ENCODE peak calls at places on chromosomes 2 and 18, in six cellular contexts. U, Q, G, H, J and A are unnamed samples. For H3K27me3, the result is how much of the 10 kb centered on the place peaks cover.

GRCh38 chr18:61980355-61980754 is 87.5 kb upstream of the RNF152 start:
- DNase-seq in G (no peak), Q (peak), H (no peak), J (no peak), U (no peak), A (peak)

GRCh38 chr2:196954001-196954400 is 27.5 kb upstream of the PGAP1 start:
- DNase-seq in G (no peak), H (no peak), J (no peak), U (no peak), Q (no peak), A (no peak)

GRCh38 chr2:62333961-62334360 is 138.0 kb downstream of the B3GNT2 start:
- DNase-seq in Q (no peak), J (no peak), G (no peak), U (no peak), H (no peak), A (no peak)

GRCh38 chr2:112811841-112812306 is 24.7 kb downstream of the IL1B start:
- DNase-seq in H (peak), U (no peak), G (no peak), Q (peak), J (no peak), A (peak)

GRCh38 chr2:196293751-196294486 is 122.5 kb upstream of the STK17B start:
- DNase-seq in H (peak), G (no peak), J (no peak), Q (peak), U (no peak), A (peak)

GRCh38 chr2:132752421-132753206 is 82.6 kb upstream of the LYPD1 start:
- DNase-seq in H (no peak), G (no peak), J (no peak), U (no peak), Q (no peak), A (no peak)

GRCh38 chr2:12300927-12301326 is 415.8 kb upstream of the TRIB2 start:
- DNase-seq in U (no peak), H (no peak), J (no peak), G (no peak), Q (peak), A (peak)

GRCh38 chr18:51447351-51447896 is 249.9 kb upstream of the MEX3C start:
- DNase-seq in H (no peak), Q (no peak), J (no peak), G (no peak), U (peak), A (no peak)

GRCh38 chr2:44929680-44930273 is 11.7 kb upstream of the SIX3 start:
- DNase-seq in H (no peak), J (no peak), Q (no peak), G (no peak), U (peak), A (no peak)

GRCh38 chr2:186572705-186573104 is 17.2 kb upstream of the ITGAV start:
- DNase-seq in H (no peak), J (no peak), U (no peak), Q (no peak), G (no peak), A (no peak)

GRCh38 chr2:20593072-20594034 is 57.5 kb downstream of the HS1BP3 start:
- DNase-seq in Q (peak), G (no peak), U (no peak), J (no peak), H (peak), A (peak)

GRCh38 chr2:7785700-7786099 is 868.5 kb downstream of the RNF144A start:
- DNase-seq in G (no peak), U (no peak), H (no peak), Q (no peak), J (no peak), A (no peak)

GRCh38 chr2:47173986-47174730 is 19.1 kb upstream of the STPG4 start:
- DNase-seq in J (no peak), U (no peak), Q (no peak), H (no peak), G (no peak), A (peak)

GRCh38 chr2:186537019-186537418 is 51.0 kb downstream of the ZC3H15 start:
- DNase-seq in J (no peak), G (no peak), U (no peak), Q (no peak), H (no peak), A (no peak)

GRCh38 chr2:95303191-95303914 is 6.2 kb downstream of the KCNIP3 start:
- DNase-seq in U (no peak), Q (no peak), G (no peak), J (no peak), H (no peak), A (no peak)

GRCh38 chr2:37764739-37765138 is 93.3 kb upstream of the CDC42EP3 start:
- DNase-seq in G (no peak), H (no peak), U (no peak), J (no peak), Q (no peak), A (peak)

GRCh38 chr18:5196253-5197031 is 615 bp downstream of the AKAIN1 start:
- DNase-seq in G (peak), Q (no peak), H (no peak), J (no peak), U (peak), A (no peak)

GRCh38 chr2:181183878-181184553 is 203.6 kb downstream of the UBE2E3 start:
- DNase-seq in G (no peak), J (no peak), U (no peak), Q (no peak), H (no peak), A (peak)

GRCh38 chr2:223759569-223760430 is 77.6 kb downstream of the AP1S3 start:
- DNase-seq in H (peak), G (no peak), J (no peak), Q (peak), U (no peak), A (peak)

GRCh38 chr2:85994897-85995647 is 106.3 kb upstream of the ST3GAL5 start:
- DNase-seq in J (no peak), H (no peak), Q (no peak), U (peak), G (no peak), A (no peak)

GRCh38 chr18:35311506-35311905 is 21.5 kb upstream of the ZSCAN30 start:
- DNase-seq in G (no peak), U (no peak), Q (peak), H (no peak), J (no peak), A (no peak)

GRCh38 chr2:59691518-59692190 is 861.8 kb downstream of the BCL11A start:
- DNase-seq in Q (no peak), J (no peak), U (no peak), G (no peak), H (no peak), A (no peak)

GRCh38 chr2:66574701-66575624 is 140.0 kb downstream of the MEIS1 start:
- DNase-seq in G (peak), Q (peak), H (peak), U (peak), J (no peak), A (peak)

GRCh38 chr2:202529389-202529788 is 105.4 kb upstream of the FAM117B start:
- DNase-seq in U (no peak), Q (peak), J (no peak), G (no peak), H (no peak), A (peak)

GRCh38 chr2:20599001-20599600 is 51.8 kb downstream of the HS1BP3 start:
- DNase-seq in U (no peak), G (no peak), Q (no peak), J (no peak), H (no peak), A (no peak)

GRCh38 chr2:14907014-14907612 is 274.6 kb downstream of the LRATD1 start:
- DNase-seq in Q (no peak), G (no peak), J (no peak), U (peak), H (peak), A (no peak)

GRCh38 chr2:69183659-69184058 is 170.7 kb downstream of the ANTXR1 start:
- DNase-seq in G (no peak), Q (no peak), U (no peak), J (no peak), H (no peak), A (no peak)

GRCh38 chr2:34193164-34193563 is 594.1 kb upstream of the FAM98A start:
- DNase-seq in J (no peak), H (no peak), U (no peak), G (no peak), Q (no peak), A (no peak)

GRCh38 chr2:34188464-34188863 is 589.4 kb upstream of the FAM98A start:
- DNase-seq in U (no peak), Q (no peak), H (no peak), G (no peak), J (no peak), A (no peak)
- H3K14ac ChIP-seq in U (no peak), Q (no peak), H (no peak), G (no peak), J (no peak), A (no peak)

DNA sequence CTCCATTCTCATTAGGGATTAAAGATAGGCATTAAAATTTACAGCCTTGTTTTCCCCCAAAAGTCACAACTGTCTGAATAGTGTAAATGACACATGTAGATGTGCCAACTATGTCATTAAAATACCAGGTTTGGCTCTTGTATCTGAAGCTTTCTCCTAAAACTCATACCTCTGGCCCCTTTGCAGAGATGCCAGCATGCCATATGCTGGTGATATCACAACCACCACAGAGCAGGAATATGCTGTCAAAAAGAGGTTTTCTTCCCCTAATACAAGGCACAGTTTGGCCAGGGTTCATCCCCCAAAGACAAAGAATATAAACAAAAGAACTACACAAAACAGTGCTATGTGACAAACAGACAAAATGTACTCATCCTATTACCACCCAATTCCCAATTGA is 65.4 kb downstream of the REV1 start:
- DNase-seq in U (no peak), J (no peak), H (no peak), G (no peak), Q (no peak), A (no peak)
- H3K27me3 ChIP-seq in U (under half), J (under half), H (under half), G (under half), Q (under half), A (under half)

GRCh38 chr2:70767699-70768584 is at the start of gene ADD2:
- DNase-seq in U (peak), G (peak), J (no peak), Q (peak), H (peak), A (peak)
- H3K23ac ChIP-seq in U (no peak), G (peak), J (no peak), Q (no peak), H (no peak), A (no peak)

GRCh38 chr2:216319771-216320170 is 52.5 kb downstream of the MARCHF4 start:
- DNase-seq in G (no peak), Q (peak), U (peak), J (no peak), H (no peak), A (peak)
- H3K14ac ChIP-seq in G (no peak), Q (peak), U (no peak), J (no peak), H (no peak), A (no peak)

GRCh38 chr2:166135849-166136258 is 8.0 kb upstream of the SCN1A start:
- DNase-seq in J (no peak), G (no peak), H (no peak), Q (no peak), U (no peak), A (no peak)
- H3K27me3 ChIP-seq in J (under half), G (under half), H (under half), Q (under half), U (under half), A (under half)

GRCh38 chr2:64607381-64607780 is 46.3 kb downstream of the SERTAD2 start:
- DNase-seq in H (no peak), J (no peak), Q (no peak), U (no peak), G (no peak), A (no peak)

GRCh38 chr2:64606495-64607363 is 47.0 kb downstream of the SERTAD2 start:
- DNase-seq in J (no peak), Q (no peak), G (no peak), H (peak), U (peak), A (peak)

GRCh38 chr2:64610456-64610855 is 43.3 kb downstream of the SERTAD2 start:
- DNase-seq in Q (no peak), U (no peak), H (no peak), G (no peak), J (no peak), A (no peak)

GRCh38 chr2:64609229-64609994 is 44.3 kb downstream of the SERTAD2 start:
- DNase-seq in H (peak), U (peak), G (no peak), Q (peak), J (no peak), A (peak)

DNA sequence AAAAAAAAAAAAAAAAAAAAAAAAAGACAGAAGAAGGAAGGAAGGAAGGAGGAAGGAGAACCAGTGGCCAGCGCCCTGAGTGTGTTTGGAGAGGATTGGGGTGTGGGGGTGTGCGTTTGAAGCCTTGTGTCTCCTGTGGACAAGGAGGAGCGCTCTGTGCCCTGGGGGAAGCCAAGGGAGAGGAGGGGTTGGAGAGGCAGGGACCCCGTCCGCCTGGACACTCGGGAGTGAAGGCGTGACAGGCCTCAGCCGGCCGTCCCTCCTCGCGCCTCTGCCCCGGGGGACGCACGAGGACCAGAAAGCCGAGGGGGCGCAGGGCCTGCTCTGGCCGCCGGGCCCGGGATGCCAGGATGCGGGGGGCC is 44.9 kb downstream of the SERTAD2 start:
- DNase-seq in G (no peak), J (no peak), U (no peak), H (peak), Q (no peak), A (no peak)
- H3K23ac ChIP-seq in G (peak), J (no peak), U (no peak), H (no peak), Q (no peak), A (peak)

DNA sequence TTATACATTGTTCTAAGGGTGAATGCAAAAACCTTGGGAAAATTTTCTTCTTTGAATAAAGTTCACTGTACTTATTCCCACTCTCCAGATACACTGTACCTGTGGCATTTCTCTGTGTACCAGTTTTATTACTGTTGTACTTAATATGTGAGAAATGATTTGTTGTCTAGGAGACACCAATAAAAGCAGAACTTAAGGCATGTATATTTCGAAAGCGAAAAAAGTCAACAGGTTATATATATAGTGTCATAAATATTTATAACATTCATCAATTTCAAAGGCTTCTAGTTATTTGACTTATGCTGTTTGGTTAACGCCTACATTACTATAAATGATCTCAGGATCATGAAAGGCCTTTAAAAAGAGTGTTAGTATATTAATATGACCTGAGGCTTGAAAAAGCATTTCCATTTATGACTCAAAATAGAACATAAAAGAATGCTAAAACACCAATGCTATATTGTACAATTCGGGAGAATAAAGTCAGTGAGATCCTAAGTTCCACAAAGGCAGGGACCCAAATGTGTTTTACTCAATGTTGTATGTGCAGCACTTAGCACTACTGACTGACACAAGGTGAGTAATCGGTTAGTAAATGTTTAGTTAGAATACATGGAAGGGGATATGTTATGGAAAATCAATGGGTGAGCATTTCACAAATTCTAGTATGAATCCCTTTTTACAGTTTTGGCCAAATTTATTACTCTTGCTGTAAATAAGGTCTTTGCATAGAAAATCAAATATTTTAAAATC is 32.1 kb upstream of the HNRNPA3 start:
- DNase-seq in G (no peak), H (no peak), Q (no peak), U (no peak), J (no peak), A (no peak)
- H3K14ac ChIP-seq in G (no peak), H (no peak), Q (no peak), U (no peak), J (no peak), A (no peak)

GRCh38 chr2:176187306-176188217 is 906 bp upstream of the HOXD1 start:
- DNase-seq in G (no peak), H (peak), U (peak), Q (no peak), J (no peak), A (no peak)

GRCh38 chr2:176188969-176189665 is 649 bp downstream of the HOXD1 start:
- DNase-seq in G (no peak), H (no peak), J (no peak), Q (no peak), U (peak), A (no peak)

GRCh38 chr2:176192351-176192750 is 3.9 kb downstream of the HOXD1 start:
- DNase-seq in Q (no peak), U (no peak), G (no peak), H (no peak), J (no peak), A (no peak)

GRCh38 chr2:176188218-176188968 is at the start of gene HOXD1:
- DNase-seq in H (peak), J (no peak), U (peak), G (no peak), Q (no peak), A (no peak)

DNA sequence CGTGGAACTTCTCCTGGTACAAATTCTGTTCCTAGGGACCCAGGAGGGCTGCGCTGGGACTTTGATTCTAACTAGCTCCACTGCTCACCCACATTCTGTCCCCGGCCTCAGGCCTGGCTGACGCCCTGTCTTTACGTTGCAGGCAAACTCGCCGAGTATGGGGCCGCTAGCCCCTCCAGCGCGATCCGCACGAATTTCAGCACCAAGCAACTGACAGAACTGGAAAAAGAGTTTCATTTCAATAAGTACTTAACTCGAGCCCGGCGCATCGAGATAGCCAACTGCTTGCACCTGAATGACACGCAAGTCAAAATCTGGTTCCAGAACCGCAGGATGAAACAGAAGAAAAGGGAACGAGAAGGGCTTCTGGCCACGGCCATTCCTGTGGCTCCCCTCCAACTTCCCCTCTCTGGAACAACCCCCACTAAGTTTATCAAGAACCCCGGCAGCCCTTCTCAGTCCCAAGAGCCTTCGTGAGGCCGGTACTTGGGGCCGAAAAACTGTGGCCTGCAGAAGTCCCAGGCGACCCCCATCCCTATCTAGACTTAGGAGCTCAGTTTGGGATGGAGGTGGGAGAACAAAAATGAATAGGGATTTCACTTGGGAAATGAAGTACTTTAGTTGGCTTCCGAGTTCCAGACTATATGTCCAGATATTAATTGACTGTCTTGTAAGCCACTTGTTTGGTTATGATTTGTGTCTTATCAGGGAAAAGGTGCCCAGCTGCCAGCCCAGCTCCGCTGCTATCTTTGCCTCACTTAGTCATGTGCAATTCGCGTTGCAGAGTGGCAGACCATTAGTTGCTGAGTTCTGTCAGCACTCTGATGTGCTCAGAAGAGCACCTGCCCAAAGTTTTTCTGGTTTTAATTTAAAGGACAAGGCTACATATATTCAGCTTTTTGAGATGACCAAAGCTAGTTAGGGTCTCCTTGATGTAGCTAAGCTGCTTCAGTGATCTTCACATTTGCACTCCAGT is 1.5 kb downstream of the HOXD1 start:
- DNase-seq in Q (no peak), U (peak), H (no peak), G (no peak), J (no peak), A (no peak)
- H3K27me3 ChIP-seq in Q (half or more), U (half or more), H (under half), G (under half), J (half or more), A (half or more)

DNA sequence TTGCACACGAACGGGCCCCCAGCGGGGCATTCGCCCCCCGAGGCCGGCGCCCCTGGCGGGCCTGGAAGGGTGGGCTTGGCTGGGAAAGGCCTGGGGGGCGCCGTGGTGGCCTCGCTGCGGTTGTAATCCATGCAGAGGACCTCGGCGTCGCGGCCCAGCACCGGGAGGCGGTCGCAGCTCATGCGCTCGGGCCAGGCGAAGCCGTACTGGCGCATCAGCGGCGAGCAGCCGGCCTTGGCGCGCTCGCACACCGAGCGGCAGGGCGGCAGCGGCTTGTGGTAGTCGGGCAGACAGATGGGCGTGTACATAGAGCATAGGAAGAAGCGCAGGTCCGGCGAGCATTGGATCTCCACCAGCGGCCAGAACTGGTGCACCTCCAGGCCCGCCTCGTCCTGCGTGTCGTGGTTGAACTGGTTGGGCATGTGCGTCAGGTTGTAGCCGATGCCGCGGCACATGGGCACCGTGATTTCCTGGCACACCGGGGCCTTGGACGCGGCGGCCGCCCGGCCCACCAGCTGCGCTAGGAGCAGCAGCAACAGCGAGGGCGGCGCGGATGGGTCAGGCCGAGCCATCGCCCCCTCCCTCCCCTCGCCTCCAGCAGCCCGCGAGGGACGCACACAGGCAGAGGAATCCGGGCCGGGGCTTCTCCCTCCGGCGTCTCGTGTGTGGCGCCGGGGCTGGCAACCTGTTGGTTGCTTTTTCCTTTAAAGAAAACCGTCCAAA is 1.4 kb downstream of the FZD5 start:
- DNase-seq in H (peak), U (peak), J (no peak), Q (no peak), G (peak), A (peak)
- H3K23ac ChIP-seq in H (no peak), U (no peak), J (no peak), Q (no peak), G (peak), A (no peak)